ENCODE peak calls at places on chromosomes 12 and 14, in ten cellular contexts. R, Z, C, D, W, Q, X, V, Y and S are unnamed samples.

GRCh38 chr12:57694459-57695019 is 607 bp downstream of the OS9 start:
- DNase-seq in R (no peak), Z (no peak), C (peak; percentile 13), D (no peak), W (no peak), Q (no peak), X (peak; percentile 58), V (no peak), Y (no peak), S (no peak)

GRCh38 chr12:47874316-47874715 is 30.5 kb downstream of the VDR start:
- DNase-seq in R (no peak), Z (no peak), C (no peak), D (no peak), W (no peak), Q (no peak), X (no peak), V (no peak), Y (no peak), S (no peak)

GRCh38 chr12:51234533-51234932 is 4.1 kb upstream of the DAZAP2 start:
- DNase-seq in R (no peak), Z (no peak), C (no peak), D (no peak), W (no peak), Q (no peak), X (no peak), V (no peak), Y (no peak), S (no peak)

GRCh38 chr14:90999299-90999698 is 61.1 kb downstream of the RPS6KA5 start:
- DNase-seq in R (no peak), Z (no peak), C (peak; percentile 33), D (no peak), W (no peak), Q (no peak), X (peak; percentile 38), V (no peak), Y (no peak), S (no peak)

GRCh38 chr14:61505815-61506809 is 184.7 kb downstream of the PRKCH start:
- DNase-seq in R (no peak), Z (no peak), C (peak; percentile 59), D (peak; percentile 89), W (no peak), Q (no peak), X (no peak), V (no peak), Y (no peak), S (no peak)

GRCh38 chr14:38129705-38130104 is 78.0 kb upstream of the SSTR1 start:
- DNase-seq in R (no peak), Z (peak; percentile 9), C (no peak), D (no peak), W (no peak), Q (peak; percentile 15), X (no peak), V (no peak), Y (no peak), S (no peak)

GRCh38 chr12:65335021-65335714 is 56.7 kb downstream of the MSRB3 start:
- DNase-seq in R (no peak), Z (no peak), C (peak; percentile 61), D (peak; percentile 61), W (peak; percentile 69), Q (no peak), X (no peak), V (no peak), Y (peak; percentile 46), S (no peak)

GRCh38 chr12:124335426-124336183 is 40.7 kb downstream of the RFLNA start:
- DNase-seq in R (no peak), Z (no peak), C (no peak), D (no peak), W (no peak), Q (no peak), X (no peak), V (no peak), Y (no peak), S (no peak)

GRCh38 chr12:124248862-124249825 is 45.7 kb upstream of the RFLNA start:
- DNase-seq in R (no peak), Z (no peak), C (no peak), D (no peak), W (no peak), Q (no peak), X (no peak), V (no peak), Y (no peak), S (no peak)

GRCh38 chr14:85811340-85811739 is 281.4 kb downstream of the FLRT2 start:
- DNase-seq in R (no peak), Z (no peak), C (no peak), D (no peak), W (no peak), Q (no peak), X (no peak), V (no peak), Y (no peak), S (no peak)

GRCh38 chr12:117587646-117588287 is 226.3 kb upstream of the NOS1 start:
- DNase-seq in R (peak; percentile 35), Z (no peak), C (no peak), D (peak; percentile 44), W (peak; percentile 38), Q (no peak), X (peak; percentile 78), V (no peak), Y (peak; percentile 23), S (no peak)